ENCODE peak calls at places on chromosomes 6 and 20, in four cellular contexts. One of them, this sample, is unnamed. For H3K4me1, the result is how much of the 10 kb centered on the place peaks cover.

GRCh38 chr20:49045440-49046086 is 549 bp upstream of the CSE1L start:
- DNase-seq in CD4-positive, CD25-positive, alpha-beta regulatory T cell: no peak
- DNase-seq in hepatocyte: peak
- DNase-seq in heart right ventricle: peak
- DNase-seq in this sample: peak

GRCh38 chr20:44423480-44423879 is 52.2 kb upstream of the TTPAL start:
- DNase-seq in CD4-positive, CD25-positive, alpha-beta regulatory T cell: no peak
- DNase-seq in hepatocyte: no peak
- DNase-seq in heart right ventricle: no peak
- DNase-seq in this sample: no peak

GRCh38 chr20:44253528-44253927 is 6.4 kb downstream of the GDAP1L1 start:
- DNase-seq in CD4-positive, CD25-positive, alpha-beta regulatory T cell: no peak
- DNase-seq in hepatocyte: peak
- DNase-seq in heart right ventricle: no peak
- DNase-seq in this sample: no peak

GRCh38 chr6:23348185-23348584 is 777.8 kb upstream of the NRSN1 start:
- DNase-seq in CD4-positive, CD25-positive, alpha-beta regulatory T cell: no peak
- DNase-seq in hepatocyte: no peak
- DNase-seq in heart right ventricle: no peak
- DNase-seq in this sample: no peak

GRCh38 chr6:122735618-122736017 is 43.9 kb upstream of the FABP7 start:
- DNase-seq in CD4-positive, CD25-positive, alpha-beta regulatory T cell: no peak
- DNase-seq in hepatocyte: no peak
- DNase-seq in heart right ventricle: no peak
- DNase-seq in this sample: no peak

GRCh38 chr20:13265941-13266340 is 44.9 kb downstream of the ISM1 start:
- DNase-seq in CD4-positive, CD25-positive, alpha-beta regulatory T cell: no peak
- DNase-seq in hepatocyte: no peak
- DNase-seq in heart right ventricle: no peak
- DNase-seq in this sample: no peak

GRCh38 chr20:10338781-10339180 is 95.2 kb downstream of the MKKS start:
- DNase-seq in CD4-positive, CD25-positive, alpha-beta regulatory T cell: no peak
- DNase-seq in hepatocyte: no peak
- DNase-seq in heart right ventricle: no peak
- DNase-seq in this sample: no peak

GRCh38 chr6:26020983-26021349 is 58.4 kb downstream of the TRIM38 start:
- DNase-seq in CD4-positive, CD25-positive, alpha-beta regulatory T cell: no peak
- DNase-seq in hepatocyte: peak
- DNase-seq in heart right ventricle: peak
- DNase-seq in this sample: peak

GRCh38 chr6:31171931-31172882 is 1.7 kb upstream of the POU5F1 start:
- DNase-seq in CD4-positive, CD25-positive, alpha-beta regulatory T cell: no peak
- DNase-seq in hepatocyte: no peak
- DNase-seq in heart right ventricle: no peak
- DNase-seq in this sample: no peak

GRCh38 chr6:108438918-108439317 is 121.8 kb upstream of the FOXO3 start:
- DNase-seq in CD4-positive, CD25-positive, alpha-beta regulatory T cell: no peak
- DNase-seq in hepatocyte: no peak
- DNase-seq in heart right ventricle: no peak
- DNase-seq in this sample: no peak

GRCh38 chr20:21352703-21353102 is 44.6 kb downstream of the NKX2-4 start:
- DNase-seq in CD4-positive, CD25-positive, alpha-beta regulatory T cell: no peak
- DNase-seq in hepatocyte: no peak
- DNase-seq in heart right ventricle: no peak
- DNase-seq in this sample: no peak

GRCh38 chr6:169253341-169253740 is 305 bp downstream of the THBS2 start:
- DNase-seq in CD4-positive, CD25-positive, alpha-beta regulatory T cell: no peak
- DNase-seq in hepatocyte: no peak
- DNase-seq in heart right ventricle: no peak
- DNase-seq in this sample: peak

GRCh38 chr6:149174962-149175361 is 142.6 kb upstream of the TAB2 start:
- DNase-seq in CD4-positive, CD25-positive, alpha-beta regulatory T cell: no peak
- DNase-seq in hepatocyte: no peak
- DNase-seq in heart right ventricle: no peak
- DNase-seq in this sample: no peak

GRCh38 chr6:161066511-161066910 is 74.9 kb downstream of the MAP3K4 start:
- DNase-seq in CD4-positive, CD25-positive, alpha-beta regulatory T cell: no peak
- DNase-seq in hepatocyte: no peak
- DNase-seq in heart right ventricle: no peak
- DNase-seq in this sample: no peak

GRCh38 chr6:17705428-17705777 is 1.3 kb downstream of the NUP153 start:
- DNase-seq in CD4-positive, CD25-positive, alpha-beta regulatory T cell: no peak
- DNase-seq in hepatocyte: peak
- DNase-seq in heart right ventricle: peak
- DNase-seq in this sample: no peak

GRCh38 chr6:81128671-81129070 is 623.8 kb downstream of the TENT5A start:
- DNase-seq in CD4-positive, CD25-positive, alpha-beta regulatory T cell: no peak
- DNase-seq in hepatocyte: no peak
- DNase-seq in heart right ventricle: no peak
- DNase-seq in this sample: no peak

GRCh38 chr6:47278545-47278944 is 31.2 kb downstream of the TNFRSF21 start:
- DNase-seq in CD4-positive, CD25-positive, alpha-beta regulatory T cell: no peak
- DNase-seq in hepatocyte: peak
- DNase-seq in heart right ventricle: no peak
- DNase-seq in this sample: no peak

GRCh38 chr20:44091026-44091425 is 96.0 kb downstream of the JPH2 start:
- DNase-seq in CD4-positive, CD25-positive, alpha-beta regulatory T cell: no peak
- DNase-seq in hepatocyte: no peak
- DNase-seq in heart right ventricle: no peak
- DNase-seq in this sample: no peak

GRCh38 chr6:88843040-88843439 is 120.4 kb downstream of the RNGTT start:
- DNase-seq in CD4-positive, CD25-positive, alpha-beta regulatory T cell: no peak
- DNase-seq in hepatocyte: no peak
- DNase-seq in heart right ventricle: no peak
- DNase-seq in this sample: no peak

GRCh38 chr6:126542052-126542451 is 202.1 kb downstream of the CENPW start:
- DNase-seq in CD4-positive, CD25-positive, alpha-beta regulatory T cell: no peak
- DNase-seq in hepatocyte: no peak
- DNase-seq in heart right ventricle: no peak
- DNase-seq in this sample: no peak

GRCh38 chr20:420721-421574 is 12.8 kb downstream of the RBCK1 start:
- DNase-seq in CD4-positive, CD25-positive, alpha-beta regulatory T cell: no peak
- DNase-seq in hepatocyte: no peak
- DNase-seq in heart right ventricle: no peak
- DNase-seq in this sample: peak

GRCh38 chr6:106163966-106164877 is 78.1 kb downstream of the PRDM1 start:
- DNase-seq in CD4-positive, CD25-positive, alpha-beta regulatory T cell: peak
- DNase-seq in hepatocyte: peak
- DNase-seq in heart right ventricle: no peak
- DNase-seq in this sample: no peak

GRCh38 chr20:21698494-21699215 is 6.8 kb upstream of the PAX1 start:
- DNase-seq in CD4-positive, CD25-positive, alpha-beta regulatory T cell: no peak
- DNase-seq in hepatocyte: no peak
- DNase-seq in heart right ventricle: no peak
- DNase-seq in this sample: no peak

GRCh38 chr20:33785503-33785902 is 25.6 kb upstream of the CHMP4B start:
- DNase-seq in CD4-positive, CD25-positive, alpha-beta regulatory T cell: no peak
- DNase-seq in hepatocyte: no peak
- DNase-seq in heart right ventricle: no peak
- DNase-seq in this sample: no peak
- H3K4me1 ChIP-seq in CD4-positive, CD25-positive, alpha-beta regulatory T cell: under half
- H3K4me1 ChIP-seq in hepatocyte: under half
- H3K4me1 ChIP-seq in heart right ventricle: under half
- H3K4me1 ChIP-seq in this sample: under half

GRCh38 chr6:136282906-136283305 is 6.7 kb downstream of the BCLAF1 start:
- DNase-seq in CD4-positive, CD25-positive, alpha-beta regulatory T cell: no peak
- DNase-seq in hepatocyte: no peak
- DNase-seq in heart right ventricle: no peak
- DNase-seq in this sample: no peak
- H3K4me1 ChIP-seq in CD4-positive, CD25-positive, alpha-beta regulatory T cell: half or more
- H3K4me1 ChIP-seq in hepatocyte: under half
- H3K4me1 ChIP-seq in heart right ventricle: half or more
- H3K4me1 ChIP-seq in this sample: under half

GRCh38 chr6:35014341-35014740 is 125.3 kb downstream of the ANKS1A start:
- DNase-seq in CD4-positive, CD25-positive, alpha-beta regulatory T cell: no peak
- DNase-seq in hepatocyte: no peak
- DNase-seq in heart right ventricle: no peak
- DNase-seq in this sample: no peak

GRCh38 chr6:35013701-35014100 is 124.6 kb downstream of the ANKS1A start:
- DNase-seq in CD4-positive, CD25-positive, alpha-beta regulatory T cell: no peak
- DNase-seq in hepatocyte: no peak
- DNase-seq in heart right ventricle: no peak
- DNase-seq in this sample: no peak

GRCh38 chr6:35015476-35015875 is 125.7 kb downstream of the TCP11 start:
- DNase-seq in CD4-positive, CD25-positive, alpha-beta regulatory T cell: no peak
- DNase-seq in hepatocyte: no peak
- DNase-seq in heart right ventricle: no peak
- DNase-seq in this sample: no peak

GRCh38 chr6:35015996-35016395 is 125.1 kb downstream of the TCP11 start:
- DNase-seq in CD4-positive, CD25-positive, alpha-beta regulatory T cell: no peak
- DNase-seq in hepatocyte: no peak
- DNase-seq in heart right ventricle: no peak
- DNase-seq in this sample: no peak

GRCh38 chr6:35014786-35015185 is 125.7 kb downstream of the ANKS1A start:
- DNase-seq in CD4-positive, CD25-positive, alpha-beta regulatory T cell: no peak
- DNase-seq in hepatocyte: no peak
- DNase-seq in heart right ventricle: no peak
- DNase-seq in this sample: no peak
- H3K4me1 ChIP-seq in CD4-positive, CD25-positive, alpha-beta regulatory T cell: under half
- H3K4me1 ChIP-seq in hepatocyte: under half
- H3K4me1 ChIP-seq in heart right ventricle: half or more
- H3K4me1 ChIP-seq in this sample: under half

DNA sequence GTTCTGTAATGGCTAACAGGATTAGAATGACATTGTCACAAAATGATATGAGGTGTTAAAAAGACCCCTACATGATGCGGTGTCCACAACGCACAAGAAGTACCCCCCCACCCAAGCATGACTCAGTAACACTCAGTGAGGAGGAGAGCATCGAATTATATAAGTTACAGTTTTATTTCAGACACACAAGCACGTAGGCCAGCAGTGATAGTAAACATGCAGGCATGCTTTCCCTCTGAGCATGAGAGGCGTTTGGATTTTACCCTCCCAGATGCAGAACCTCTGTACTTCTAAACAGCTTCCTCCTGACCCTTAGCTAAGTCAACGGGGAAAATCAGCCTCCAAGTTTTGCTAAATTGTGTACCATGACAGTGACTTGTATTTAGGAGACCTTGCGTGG is 23.9 kb downstream of the GNAS start:
- DNase-seq in CD4-positive, CD25-positive, alpha-beta regulatory T cell: no peak
- DNase-seq in hepatocyte: no peak
- DNase-seq in heart right ventricle: no peak
- DNase-seq in this sample: no peak
- H3K4me1 ChIP-seq in CD4-positive, CD25-positive, alpha-beta regulatory T cell: under half
- H3K4me1 ChIP-seq in hepatocyte: under half
- H3K4me1 ChIP-seq in heart right ventricle: under half
- H3K4me1 ChIP-seq in this sample: under half

GRCh38 chr6:187252-187840 is 104.9 kb upstream of the DUSP22 start:
- DNase-seq in CD4-positive, CD25-positive, alpha-beta regulatory T cell: no peak
- DNase-seq in hepatocyte: peak
- DNase-seq in heart right ventricle: no peak
- DNase-seq in this sample: no peak
- H3K4me1 ChIP-seq in CD4-positive, CD25-positive, alpha-beta regulatory T cell: under half
- H3K4me1 ChIP-seq in hepatocyte: under half
- H3K4me1 ChIP-seq in heart right ventricle: under half
- H3K4me1 ChIP-seq in this sample: under half

DNA sequence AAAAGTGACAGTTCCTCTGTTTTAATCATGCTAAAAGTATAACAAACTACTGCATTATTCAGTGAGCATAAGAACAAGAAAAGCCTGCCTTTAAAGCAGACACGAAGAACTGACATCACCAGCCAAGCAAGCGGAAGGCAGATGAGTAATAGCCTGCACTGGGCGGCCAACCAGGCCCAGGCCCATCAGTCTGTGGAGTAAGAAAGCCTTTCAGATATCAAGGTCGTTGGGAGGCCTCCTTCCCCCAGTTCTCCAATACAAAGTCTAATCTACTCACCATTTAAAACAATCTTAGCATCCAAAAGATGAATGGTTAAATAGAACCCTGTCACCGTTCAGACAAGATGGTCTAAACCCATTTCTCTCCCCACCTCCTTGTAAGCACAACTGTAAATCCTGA is 68.2 kb downstream of the ZHX3 start:
- DNase-seq in CD4-positive, CD25-positive, alpha-beta regulatory T cell: no peak
- DNase-seq in hepatocyte: peak
- DNase-seq in heart right ventricle: peak
- DNase-seq in this sample: peak
- H3K4me1 ChIP-seq in CD4-positive, CD25-positive, alpha-beta regulatory T cell: under half
- H3K4me1 ChIP-seq in hepatocyte: under half
- H3K4me1 ChIP-seq in heart right ventricle: half or more
- H3K4me1 ChIP-seq in this sample: under half

GRCh38 chr6:165594584-165595333 is 68.3 kb downstream of the PDE10A start:
- DNase-seq in CD4-positive, CD25-positive, alpha-beta regulatory T cell: no peak
- DNase-seq in hepatocyte: no peak
- DNase-seq in heart right ventricle: no peak
- DNase-seq in this sample: no peak
- H3K4me1 ChIP-seq in CD4-positive, CD25-positive, alpha-beta regulatory T cell: under half
- H3K4me1 ChIP-seq in hepatocyte: under half
- H3K4me1 ChIP-seq in heart right ventricle: under half
- H3K4me1 ChIP-seq in this sample: under half

This sample was measured in aorta.